ENCODE peak calls at places on chromosome 11, in six cellular contexts. One of them, this sample, is unnamed.

GRCh38 chr11:134346101-134346975 is 14.6 kb downstream of the GLB1L2 start:
- DNase-seq in pancreas: peak; percentile 7
- DNase-seq in mucosa of descending colon: no peak
- DNase-seq in HCT116: no peak
- DNase-seq in left ventricle myocardium inferior: no peak
- DNase-seq in neural progenitor cell: no peak
- DNase-seq in this sample: no peak

GRCh38 chr11:128684582-128685382 is 9.1 kb upstream of the FLI1 start:
- DNase-seq in pancreas: no peak
- DNase-seq in mucosa of descending colon: peak; percentile 50
- DNase-seq in HCT116: no peak
- DNase-seq in left ventricle myocardium inferior: no peak
- DNase-seq in neural progenitor cell: peak; percentile 50
- DNase-seq in this sample: no peak

GRCh38 chr11:61495801-61496601 is 12.5 kb upstream of the LRRC10B start:
- DNase-seq in pancreas: no peak
- DNase-seq in mucosa of descending colon: no peak
- DNase-seq in HCT116: no peak
- DNase-seq in left ventricle myocardium inferior: no peak
- DNase-seq in neural progenitor cell: no peak
- DNase-seq in this sample: no peak

GRCh38 chr11:93903989-93904388 is 53.6 kb upstream of the VSTM5 start:
- DNase-seq in pancreas: no peak
- DNase-seq in mucosa of descending colon: no peak
- DNase-seq in HCT116: no peak
- DNase-seq in left ventricle myocardium inferior: no peak
- DNase-seq in neural progenitor cell: peak; percentile 8
- DNase-seq in this sample: no peak

GRCh38 chr11:75583710-75584658 is 21.9 kb downstream of the SERPINH1 start:
- DNase-seq in pancreas: peak; percentile 52
- DNase-seq in mucosa of descending colon: peak; percentile 73
- DNase-seq in HCT116: no peak
- DNase-seq in left ventricle myocardium inferior: peak; percentile 83
- DNase-seq in neural progenitor cell: peak; percentile 86
- DNase-seq in this sample: no peak

GRCh38 chr11:128827494-128827893 is 39.6 kb downstream of the KCNJ1 start:
- DNase-seq in pancreas: no peak
- DNase-seq in mucosa of descending colon: no peak
- DNase-seq in HCT116: no peak
- DNase-seq in left ventricle myocardium inferior: no peak
- DNase-seq in neural progenitor cell: no peak
- DNase-seq in this sample: no peak

GRCh38 chr11:44066732-44067131 is 662 bp downstream of the ACCS start:
- DNase-seq in pancreas: no peak
- DNase-seq in mucosa of descending colon: no peak
- DNase-seq in HCT116: peak; percentile 31
- DNase-seq in left ventricle myocardium inferior: no peak
- DNase-seq in neural progenitor cell: no peak
- DNase-seq in this sample: no peak

GRCh38 chr11:62851807-62852522 is 12.6 kb upstream of the WDR74 start:
- DNase-seq in pancreas: no peak
- DNase-seq in mucosa of descending colon: no peak
- DNase-seq in HCT116: no peak
- DNase-seq in left ventricle myocardium inferior: no peak
- DNase-seq in neural progenitor cell: no peak
- DNase-seq in this sample: no peak

GRCh38 chr11:102882389-102883024 is 7.7 kb upstream of the MMP12 start:
- DNase-seq in pancreas: no peak
- DNase-seq in mucosa of descending colon: no peak
- DNase-seq in HCT116: no peak
- DNase-seq in left ventricle myocardium inferior: no peak
- DNase-seq in neural progenitor cell: no peak
- DNase-seq in this sample: no peak

GRCh38 chr11:27174026-27174425 is 133.4 kb downstream of the BBOX1 start:
- DNase-seq in pancreas: peak; percentile 15
- DNase-seq in mucosa of descending colon: no peak
- DNase-seq in HCT116: no peak
- DNase-seq in left ventricle myocardium inferior: no peak
- DNase-seq in neural progenitor cell: no peak
- DNase-seq in this sample: no peak

GRCh38 chr11:80157447-80157846 is 716.6 kb upstream of the TENM4 start:
- DNase-seq in pancreas: no peak
- DNase-seq in mucosa of descending colon: no peak
- DNase-seq in HCT116: no peak
- DNase-seq in left ventricle myocardium inferior: no peak
- DNase-seq in neural progenitor cell: no peak
- DNase-seq in this sample: no peak

GRCh38 chr11:57787920-57788716 is 26.5 kb downstream of the CTNND1 start:
- DNase-seq in pancreas: no peak
- DNase-seq in mucosa of descending colon: no peak
- DNase-seq in HCT116: no peak
- DNase-seq in left ventricle myocardium inferior: no peak
- DNase-seq in neural progenitor cell: peak; percentile 36
- DNase-seq in this sample: no peak

GRCh38 chr11:123111465-123111864 is 49.5 kb upstream of the HSPA8 start:
- DNase-seq in pancreas: no peak
- DNase-seq in mucosa of descending colon: no peak
- DNase-seq in HCT116: peak; percentile 47
- DNase-seq in left ventricle myocardium inferior: no peak
- DNase-seq in neural progenitor cell: peak; percentile 70
- DNase-seq in this sample: no peak

GRCh38 chr11:111676878-111677585 is 74.8 kb downstream of the SIK2 start:
- DNase-seq in pancreas: no peak
- DNase-seq in mucosa of descending colon: no peak
- DNase-seq in HCT116: peak; percentile 29
- DNase-seq in left ventricle myocardium inferior: no peak
- DNase-seq in neural progenitor cell: no peak
- DNase-seq in this sample: no peak

GRCh38 chr11:128595221-128595620 is 7.9 kb upstream of the ETS1 start:
- DNase-seq in pancreas: no peak
- DNase-seq in mucosa of descending colon: no peak
- DNase-seq in HCT116: no peak
- DNase-seq in left ventricle myocardium inferior: no peak
- DNase-seq in neural progenitor cell: no peak
- DNase-seq in this sample: no peak

GRCh38 chr11:94922675-94923347 is 50.5 kb downstream of the CWC15 start:
- DNase-seq in pancreas: no peak
- DNase-seq in mucosa of descending colon: no peak
- DNase-seq in HCT116: no peak
- DNase-seq in left ventricle myocardium inferior: no peak
- DNase-seq in neural progenitor cell: no peak
- DNase-seq in this sample: no peak

DNA sequence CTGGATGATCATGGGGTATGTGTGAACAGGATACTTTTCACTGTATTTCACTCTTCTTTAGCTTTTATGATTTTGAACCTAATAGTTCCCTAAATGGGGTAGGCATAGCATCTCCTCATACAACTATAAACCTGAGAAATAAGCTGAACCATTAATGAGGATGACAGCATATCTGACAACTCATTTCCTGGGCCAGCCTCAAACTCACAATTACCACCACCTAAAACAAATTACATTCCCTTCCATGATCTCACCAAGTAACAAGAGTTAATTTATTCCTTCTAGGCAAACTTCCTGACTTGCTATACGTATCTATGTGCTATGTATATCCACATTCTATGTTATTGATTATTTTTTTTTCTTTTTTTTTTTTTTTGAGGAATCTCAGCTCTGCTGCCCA is 23.0 kb downstream of the SIK3 start:
- DNase-seq in pancreas: no peak
- DNase-seq in mucosa of descending colon: no peak
- DNase-seq in HCT116: no peak
- DNase-seq in left ventricle myocardium inferior: no peak
- DNase-seq in neural progenitor cell: no peak
- DNase-seq in this sample: no peak
- H3K4me1 ChIP-seq in pancreas: peaks cover 13% of the 10 kb centered on the region
- H3K4me1 ChIP-seq in mucosa of descending colon: peaks cover 34% of the 10 kb centered on the region
- H3K4me1 ChIP-seq in HCT116: peaks cover 47% of the 10 kb centered on the region
- H3K4me1 ChIP-seq in left ventricle myocardium inferior: peaks cover 73% of the 10 kb centered on the region
- H3K4me1 ChIP-seq in neural progenitor cell: peaks cover 13% of the 10 kb centered on the region
- H3K4me1 ChIP-seq in this sample: peaks cover 46% of the 10 kb centered on the region

GRCh38 chr11:76845069-76845468 is 15.6 kb upstream of the ACER3 start:
- DNase-seq in pancreas: no peak
- DNase-seq in mucosa of descending colon: peak; percentile 57
- DNase-seq in HCT116: no peak
- DNase-seq in left ventricle myocardium inferior: no peak
- DNase-seq in neural progenitor cell: no peak
- DNase-seq in this sample: no peak

GRCh38 chr11:76846441-76846840 is 14.3 kb upstream of the ACER3 start:
- DNase-seq in pancreas: no peak
- DNase-seq in mucosa of descending colon: no peak
- DNase-seq in HCT116: no peak
- DNase-seq in left ventricle myocardium inferior: no peak
- DNase-seq in neural progenitor cell: no peak
- DNase-seq in this sample: no peak

GRCh38 chr11:76841923-76842452 is 18.7 kb upstream of the ACER3 start:
- DNase-seq in pancreas: no peak
- DNase-seq in mucosa of descending colon: no peak
- DNase-seq in HCT116: no peak
- DNase-seq in left ventricle myocardium inferior: no peak
- DNase-seq in neural progenitor cell: no peak
- DNase-seq in this sample: no peak

GRCh38 chr11:76844511-76844910 is 16.2 kb upstream of the ACER3 start:
- DNase-seq in pancreas: no peak
- DNase-seq in mucosa of descending colon: no peak
- DNase-seq in HCT116: no peak
- DNase-seq in left ventricle myocardium inferior: no peak
- DNase-seq in neural progenitor cell: no peak
- DNase-seq in this sample: no peak

GRCh38 chr11:76843916-76844315 is 16.8 kb upstream of the ACER3 start:
- DNase-seq in pancreas: no peak
- DNase-seq in mucosa of descending colon: no peak
- DNase-seq in HCT116: no peak
- DNase-seq in left ventricle myocardium inferior: no peak
- DNase-seq in neural progenitor cell: no peak
- DNase-seq in this sample: no peak
- H3K4me1 ChIP-seq in pancreas: no peaks in the 10 kb centered on the region
- H3K4me1 ChIP-seq in mucosa of descending colon: peaks cover 7% of the 10 kb centered on the region
- H3K4me1 ChIP-seq in HCT116: peaks cover 16% of the 10 kb centered on the region
- H3K4me1 ChIP-seq in left ventricle myocardium inferior: peaks cover 11% of the 10 kb centered on the region
- H3K4me1 ChIP-seq in neural progenitor cell: peaks cover 14% of the 10 kb centered on the region
- H3K4me1 ChIP-seq in this sample: no peaks in the 10 kb centered on the region

GRCh38 chr11:10295056-10295901 is 1.3 kb upstream of the SBF2 start:
- DNase-seq in pancreas: no peak
- DNase-seq in mucosa of descending colon: no peak
- DNase-seq in HCT116: no peak
- DNase-seq in left ventricle myocardium inferior: no peak
- DNase-seq in neural progenitor cell: no peak
- DNase-seq in this sample: no peak

GRCh38 chr11:10302294-10302743 is 2.6 kb upstream of the ADM start:
- DNase-seq in pancreas: peak; percentile 65
- DNase-seq in mucosa of descending colon: no peak
- DNase-seq in HCT116: no peak
- DNase-seq in left ventricle myocardium inferior: no peak
- DNase-seq in neural progenitor cell: peak; percentile 28
- DNase-seq in this sample: no peak

GRCh38 chr11:10301656-10302293 is 3.1 kb upstream of the ADM start:
- DNase-seq in pancreas: no peak
- DNase-seq in mucosa of descending colon: no peak
- DNase-seq in HCT116: no peak
- DNase-seq in left ventricle myocardium inferior: no peak
- DNase-seq in neural progenitor cell: no peak
- DNase-seq in this sample: no peak

GRCh38 chr11:10294289-10294953 is 402 bp upstream of the SBF2 start:
- DNase-seq in pancreas: peak; percentile 27
- DNase-seq in mucosa of descending colon: peak; percentile 71
- DNase-seq in HCT116: no peak
- DNase-seq in left ventricle myocardium inferior: peak; percentile 50
- DNase-seq in neural progenitor cell: peak; percentile 59
- DNase-seq in this sample: no peak

DNA sequence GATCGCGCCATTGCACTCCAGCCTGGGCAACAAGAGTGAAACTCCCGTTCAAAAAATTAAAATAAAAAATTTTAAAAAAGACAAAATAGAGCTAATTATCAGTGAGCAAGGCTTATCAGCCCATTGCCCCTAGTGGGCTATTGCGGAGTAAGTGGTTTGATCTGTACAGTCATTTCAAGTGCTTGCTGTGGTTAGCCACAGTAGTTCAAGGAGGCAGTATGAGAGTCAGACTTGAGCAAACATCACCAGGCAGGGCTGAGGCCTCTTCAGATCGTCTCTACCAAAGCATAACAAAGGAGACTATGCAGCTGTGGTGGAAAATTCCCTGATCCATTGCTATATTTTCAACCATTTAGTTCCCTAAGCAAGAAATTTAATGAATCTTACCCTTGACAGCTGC is 4.3 kb upstream of the SBF2 start:
- DNase-seq in pancreas: no peak
- DNase-seq in mucosa of descending colon: no peak
- DNase-seq in HCT116: no peak
- DNase-seq in left ventricle myocardium inferior: no peak
- DNase-seq in neural progenitor cell: no peak
- DNase-seq in this sample: no peak
- H3K4me1 ChIP-seq in pancreas: no peaks in the 10 kb centered on the region
- H3K4me1 ChIP-seq in mucosa of descending colon: peaks cover 5% of the 10 kb centered on the region
- H3K4me1 ChIP-seq in HCT116: peaks cover 33% of the 10 kb centered on the region
- H3K4me1 ChIP-seq in left ventricle myocardium inferior: peaks cover 34% of the 10 kb centered on the region
- H3K4me1 ChIP-seq in neural progenitor cell: peaks cover 6% of the 10 kb centered on the region
- H3K4me1 ChIP-seq in this sample: no peaks in the 10 kb centered on the region

GRCh38 chr11:825366-826231 is 2.1 kb upstream of the CRACR2B start:
- DNase-seq in pancreas: peak; percentile 82
- DNase-seq in mucosa of descending colon: peak; percentile 80
- DNase-seq in HCT116: no peak
- DNase-seq in left ventricle myocardium inferior: no peak
- DNase-seq in neural progenitor cell: no peak
- DNase-seq in this sample: no peak

GRCh38 chr11:823441-824291 is 4.1 kb upstream of the CRACR2B start:
- DNase-seq in pancreas: no peak
- DNase-seq in mucosa of descending colon: peak; percentile 54
- DNase-seq in HCT116: no peak
- DNase-seq in left ventricle myocardium inferior: no peak
- DNase-seq in neural progenitor cell: no peak
- DNase-seq in this sample: no peak

GRCh38 chr11:824942-825341 is 2.8 kb upstream of the CRACR2B start:
- DNase-seq in pancreas: peak; percentile 85
- DNase-seq in mucosa of descending colon: no peak
- DNase-seq in HCT116: no peak
- DNase-seq in left ventricle myocardium inferior: no peak
- DNase-seq in neural progenitor cell: no peak
- DNase-seq in this sample: no peak

GRCh38 chr11:826836-827145 is 928 bp upstream of the CRACR2B start:
- DNase-seq in pancreas: no peak
- DNase-seq in mucosa of descending colon: peak; percentile 76
- DNase-seq in HCT116: no peak
- DNase-seq in left ventricle myocardium inferior: no peak
- DNase-seq in neural progenitor cell: no peak
- DNase-seq in this sample: no peak

DNA sequence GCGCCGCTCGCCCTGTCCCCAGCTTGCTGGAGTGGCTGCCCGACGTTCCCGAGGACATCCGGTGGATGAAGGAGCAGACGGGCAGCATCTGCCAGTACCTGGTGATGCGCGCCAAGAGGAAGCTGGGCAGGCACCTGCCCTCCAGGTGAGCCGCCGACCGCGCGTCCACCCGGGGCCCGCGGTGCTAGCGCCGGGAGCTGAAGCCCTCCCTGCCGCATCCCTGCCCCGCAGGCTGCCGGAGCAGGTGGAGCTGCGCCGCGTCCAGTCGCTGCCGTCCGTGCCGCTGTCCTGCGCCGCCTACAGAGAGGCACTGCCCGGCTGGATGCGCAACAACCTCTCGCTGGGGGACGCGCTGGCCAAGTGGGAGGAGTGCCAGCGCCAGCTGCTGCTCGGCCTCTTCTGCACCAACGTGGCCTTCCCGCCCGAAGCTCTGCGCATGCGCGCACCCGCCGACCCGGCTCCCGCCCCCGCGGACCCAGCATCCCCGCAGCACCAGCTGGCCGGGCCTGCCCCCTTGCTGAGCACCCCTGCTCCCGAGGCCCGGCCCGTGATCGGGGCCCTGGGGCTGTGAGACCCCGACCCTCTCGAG is 3.3 kb upstream of the CRACR2B start:
- DNase-seq in pancreas: peak; percentile 94
- DNase-seq in mucosa of descending colon: peak; percentile 83
- DNase-seq in HCT116: no peak
- DNase-seq in left ventricle myocardium inferior: no peak
- DNase-seq in neural progenitor cell: no peak
- DNase-seq in this sample: no peak
- H3K4me1 ChIP-seq in pancreas: peaks cover 40% of the 10 kb centered on the region
- H3K4me1 ChIP-seq in mucosa of descending colon: peaks cover 64% of the 10 kb centered on the region
- H3K4me1 ChIP-seq in HCT116: peaks cover 52% of the 10 kb centered on the region
- H3K4me1 ChIP-seq in left ventricle myocardium inferior: peaks cover 87% of the 10 kb centered on the region
- H3K4me1 ChIP-seq in neural progenitor cell: peaks cover 25% of the 10 kb centered on the region
- H3K4me1 ChIP-seq in this sample: peaks cover 33% of the 10 kb centered on the region

This sample was measured in thoracic aorta.